ENCODE peak calls at places on chromosomes 4 and X, in six cellular contexts. Z, M, G, O, T and H are unnamed samples.

GRCh38 chrX:76555816-76556215 is 128.3 kb downstream of the MAGEE1 start:
- DNase-seq in O (peak; percentile 27), T (no peak), M (no peak), Z (no peak), G (peak; percentile 17), H (no peak)

GRCh38 chrX:114959729-114960128 is 57.7 kb downstream of the IL13RA2 start:
- DNase-seq in O (no peak), Z (no peak), G (no peak), T (peak; percentile 14), M (no peak), H (no peak)

GRCh38 chrX:43836435-43837184 is 45.6 kb downstream of the MAOB start:
- DNase-seq in O (peak; percentile 34), G (no peak), Z (no peak), M (no peak), T (peak; percentile 8), H (no peak)

GRCh38 chr4:105741548-105741947 is 33.0 kb downstream of the GSTCD start:
- DNase-seq in O (no peak), Z (no peak), G (no peak), T (no peak), M (no peak), H (no peak)

GRCh38 chr4:134028411-134028810 is 173.2 kb downstream of the PABPC4L start:
- DNase-seq in T (no peak), Z (no peak), O (no peak), M (no peak), G (no peak), H (no peak)

GRCh38 chrX:139758809-139759208 is 50.8 kb upstream of the MCF2 start:
- DNase-seq in Z (no peak), M (no peak), G (no peak), T (no peak), O (peak; percentile 35), H (no peak)

GRCh38 chr4:89140168-89140759 is 28.9 kb downstream of the TIGD2 start:
- DNase-seq in M (no peak), T (no peak), G (no peak), Z (no peak), O (no peak), H (no peak)

GRCh38 chrX:24846551-24847170 is 152.9 kb downstream of the POLA1 start:
- DNase-seq in M (no peak), Z (no peak), T (no peak), G (no peak), O (no peak), H (no peak)